ENCODE peak calls at places on chromosomes 5 and 9, in ten cellular contexts. G, P, Z, V, Q, O, N, T, C and K are unnamed samples.
A peak's percentile ranks its signal among the peaks of the same experiment; 100 is the strongest.

GRCh38 chr5:154559398-154560276 is 81.6 kb upstream of the HAND1 start:
- DNase-seq in G (no peak), P (no peak), Z (no peak), V (no peak), Q (no peak), O (no peak), N (no peak), T (no peak), C (no peak), K (no peak)

GRCh38 chr5:76610196-76610595 is 13.0 kb downstream of the F2RL2 start:
- DNase-seq in G (no peak), P (no peak), Z (no peak), V (peak; percentile 39), Q (no peak), O (no peak), N (no peak), T (no peak), C (no peak), K (no peak)

GRCh38 chr9:108323615-108324014 is 532.2 kb downstream of the ACTL7B start:
- DNase-seq in G (no peak), P (no peak), Z (no peak), V (no peak), Q (no peak), O (no peak), N (no peak), T (no peak), C (no peak), K (no peak)

GRCh38 chr5:172035039-172035438 is 28.6 kb upstream of the FBXW11 start:
- DNase-seq in G (no peak), P (no peak), Z (no peak), V (no peak), Q (no peak), O (no peak), N (no peak), T (no peak), C (no peak), K (no peak)

GRCh38 chr5:137609122-137609521 is 110.0 kb upstream of the SPOCK1 start:
- DNase-seq in G (no peak), P (no peak), Z (no peak), V (peak; percentile 31), Q (no peak), O (no peak), N (no peak), T (no peak), C (peak; percentile 63), K (no peak)

GRCh38 chr5:109239501-109239900 is 170.3 kb downstream of the PJA2 start:
- DNase-seq in G (no peak), P (no peak), Z (no peak), V (no peak), Q (no peak), O (no peak), N (peak; percentile 37), T (no peak), C (no peak), K (no peak)

GRCh38 chr5:69368458-69369368 is 607 bp downstream of the AK6 start:
- DNase-seq in G (no peak), P (no peak), Z (no peak), V (peak; percentile 13), Q (no peak), O (peak; percentile 59), N (peak; percentile 38), T (no peak), C (peak; percentile 34), K (no peak)

GRCh38 chr9:89363311-89363670 is 45.0 kb downstream of the SECISBP2 start:
- DNase-seq in G (no peak), P (no peak), Z (peak; percentile 18), V (no peak), Q (peak; percentile 27), O (no peak), N (no peak), T (no peak), C (no peak), K (no peak)

GRCh38 chr5:776862-777711 is 7.4 kb downstream of the ZDHHC11B start:
- DNase-seq in G (no peak), P (peak; percentile 20), Z (no peak), V (no peak), Q (no peak), O (no peak), N (no peak), T (no peak), C (no peak), K (no peak)

GRCh38 chr5:96969401-96969800 is 33.5 kb downstream of the LNPEP start:
- DNase-seq in G (no peak), P (no peak), Z (no peak), V (no peak), Q (no peak), O (no peak), N (no peak), T (no peak), C (no peak), K (no peak)

GRCh38 chr5:140344683-140345423 is 1.6 kb downstream of the HBEGF start:
- DNase-seq in G (no peak), P (peak; percentile 41), Z (peak; percentile 43), V (peak; percentile 34), Q (no peak), O (peak; percentile 61), N (no peak), T (no peak), C (peak; percentile 90), K (no peak)
- TF ChIP-seq CTCF in G (no peak), P (no peak), Z (no peak), V (no peak), Q (no peak), O (no peak), N (no peak), T (no peak), C (no peak), K (no peak)

DNA sequence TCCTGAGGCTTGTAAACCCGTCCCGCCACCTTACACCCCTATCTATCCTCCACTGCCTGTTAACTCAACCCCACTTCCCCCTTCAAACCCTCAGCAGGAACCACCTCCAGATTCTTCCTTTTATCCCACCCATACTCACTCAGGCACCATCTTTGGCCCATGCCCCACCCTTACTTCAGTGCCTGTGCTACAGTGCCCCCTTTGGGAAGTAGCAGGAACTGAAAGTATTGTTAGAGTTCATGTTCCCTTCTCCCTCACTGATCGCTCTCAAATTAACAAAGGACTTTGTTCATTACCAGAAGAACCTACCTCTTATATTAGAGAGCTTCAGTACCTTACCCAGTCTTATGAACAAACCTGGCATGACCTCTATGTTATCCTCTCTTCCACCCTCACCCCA is 92.2 kb upstream of the MOCS2 start:
- DNase-seq in G (no peak), P (no peak), Z (no peak), V (peak; percentile 7), Q (no peak), O (no peak), N (no peak), T (no peak), C (no peak), K (no peak)
- TF ChIP-seq CTCF in G (no peak), P (no peak), Z (no peak), V (peak; percentile 29), Q (no peak), O (no peak), N (peak; percentile 15), T (no peak), C (peak; percentile 8), K (no peak)

GRCh38 chr9:98972641-98973545 is 29.2 kb downstream of the COL15A1 start:
- DNase-seq in G (no peak), P (no peak), Z (no peak), V (no peak), Q (no peak), O (no peak), N (no peak), T (no peak), C (no peak), K (no peak)

GRCh38 chr9:98971168-98971914 is 27.6 kb downstream of the COL15A1 start:
- DNase-seq in G (no peak), P (no peak), Z (no peak), V (peak; percentile 69), Q (no peak), O (no peak), N (peak; percentile 34), T (no peak), C (no peak), K (no peak)

GRCh38 chr9:98973546-98973921 is 29.8 kb downstream of the COL15A1 start:
- DNase-seq in G (no peak), P (no peak), Z (no peak), V (no peak), Q (no peak), O (no peak), N (no peak), T (no peak), C (no peak), K (no peak)

GRCh38 chr9:98970532-98971041 is 26.9 kb downstream of the COL15A1 start:
- DNase-seq in G (no peak), P (no peak), Z (no peak), V (no peak), Q (no peak), O (no peak), N (no peak), T (no peak), C (no peak), K (no peak)

DNA sequence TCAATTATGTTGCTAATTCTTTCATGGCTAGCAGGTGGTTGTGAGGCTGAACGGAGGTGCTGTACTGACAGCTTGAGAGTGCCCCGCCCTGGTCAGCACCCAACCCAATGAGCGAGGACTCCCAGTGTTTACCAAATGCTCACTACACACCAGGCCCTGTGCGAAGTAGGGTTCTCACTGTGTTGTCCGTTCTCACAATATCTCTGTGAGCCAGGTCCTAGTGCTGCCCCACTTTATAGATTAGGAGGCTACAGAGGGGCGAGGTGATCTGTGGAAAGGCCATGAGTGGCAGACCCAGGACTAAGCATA is 28.2 kb downstream of the COL15A1 start:
- DNase-seq in G (no peak), P (no peak), Z (no peak), V (no peak), Q (no peak), O (no peak), N (no peak), T (no peak), C (no peak), K (no peak)
- TF ChIP-seq CTCF in G (no peak), P (no peak), Z (no peak), V (no peak), Q (no peak), O (no peak), N (no peak), T (no peak), C (no peak), K (no peak)

DNA sequence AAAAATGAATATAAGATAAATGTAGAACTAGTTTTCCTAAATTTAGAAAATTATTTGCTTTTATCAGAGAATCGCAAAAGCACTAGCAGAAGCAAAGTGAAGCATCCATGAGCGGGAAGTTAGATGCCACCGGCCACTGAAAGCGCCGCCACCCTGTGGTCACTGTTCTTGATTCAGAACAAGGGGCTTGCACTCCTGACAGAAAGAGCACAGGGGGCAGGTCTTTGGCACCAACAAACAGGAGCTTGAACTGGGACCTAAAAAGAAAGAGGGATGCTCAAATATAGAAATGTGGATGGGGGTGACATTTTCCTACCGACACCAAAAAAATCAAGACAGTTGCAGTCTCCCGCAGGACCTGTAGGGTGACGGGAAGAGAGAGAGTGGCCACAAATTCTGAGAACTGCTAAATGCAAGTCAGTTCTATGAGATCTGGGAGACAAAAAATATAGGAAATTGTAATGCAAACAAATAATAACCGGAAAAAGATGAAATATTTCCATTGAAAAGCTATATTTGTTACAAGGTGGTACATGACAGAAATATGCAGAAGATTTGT is 144.3 kb downstream of the CDH12 start:
- DNase-seq in G (peak; percentile 44), P (no peak), Z (no peak), V (no peak), Q (no peak), O (no peak), N (peak; percentile 16), T (no peak), C (no peak), K (no peak)
- TF ChIP-seq CTCF in G (peak; percentile 56), P (no peak), Z (no peak), V (no peak), Q (no peak), O (no peak), N (no peak), T (no peak), C (no peak), K (no peak)